ENCODE peak calls at places on chromosomes 13 and 19, in five cellular contexts. R is pancreas; Y is CD8-positive, alpha-beta memory T cell; M is transverse colon; X is mucosa of descending colon. D is an unnamed sample.

GRCh38 chr19:22428299-22428913 is 6.3 kb upstream of the ZNF98 start:
- DNase-seq in R (peak), Y (no peak), M (no peak), X (no peak), D (no peak)

GRCh38 chr13:101492251-101492910 is 39.9 kb downstream of the ITGBL1 start:
- DNase-seq in R (no peak), Y (no peak), M (no peak), X (no peak), D (no peak)

GRCh38 chr19:34041922-34042521 is 130.3 kb upstream of the LSM14A start:
- DNase-seq in R (peak), Y (peak), M (peak), X (peak), D (peak)

GRCh38 chr13:97367016-97367415 is 67.0 kb upstream of the RAP2A start:
- DNase-seq in R (no peak), Y (no peak), M (no peak), X (peak), D (no peak)

GRCh38 chr13:25990801-25991200 is 61.0 kb downstream of the SHISA2 start:
- DNase-seq in R (no peak), Y (no peak), M (no peak), X (no peak), D (no peak)

GRCh38 chr13:42369071-42369795 is 97.3 kb downstream of the AKAP11 start:
- DNase-seq in R (no peak), Y (no peak), M (no peak), X (no peak), D (no peak)

GRCh38 chr13:22926176-22927007 is 254.4 kb upstream of the SGCG start:
- DNase-seq in R (no peak), Y (no peak), M (peak), X (peak), D (peak)

GRCh38 chr13:44884076-44884729 is 105.1 kb downstream of the NUFIP1 start:
- DNase-seq in R (no peak), Y (no peak), M (no peak), X (no peak), D (no peak)

GRCh38 chr19:15551183-15552004 is 43.1 kb downstream of the CYP4F22 start:
- DNase-seq in R (peak), Y (peak), M (peak), X (peak), D (no peak)

GRCh38 chr19:1169921-1170885 is 3.9 kb downstream of the SBNO2 start:
- DNase-seq in R (peak), Y (no peak), M (peak), X (no peak), D (no peak)

GRCh38 chr13:69109891-69110525 is 997.6 kb upstream of the ATXN8OS start:
- DNase-seq in R (no peak), Y (no peak), M (no peak), X (no peak), D (no peak)

GRCh38 chr13:43880451-43880850 is 747 bp downstream of the LACC1 start:
- DNase-seq in R (no peak), Y (no peak), M (no peak), X (peak), D (no peak)

GRCh38 chr13:20847298-20847697 is 55.2 kb downstream of the XPO4 start:
- DNase-seq in R (no peak), Y (no peak), M (no peak), X (no peak), D (no peak)

GRCh38 chr13:112012705-112013085 is 54.3 kb upstream of the SOX1 start:
- DNase-seq in R (no peak), Y (no peak), M (no peak), X (no peak), D (no peak)

DNA sequence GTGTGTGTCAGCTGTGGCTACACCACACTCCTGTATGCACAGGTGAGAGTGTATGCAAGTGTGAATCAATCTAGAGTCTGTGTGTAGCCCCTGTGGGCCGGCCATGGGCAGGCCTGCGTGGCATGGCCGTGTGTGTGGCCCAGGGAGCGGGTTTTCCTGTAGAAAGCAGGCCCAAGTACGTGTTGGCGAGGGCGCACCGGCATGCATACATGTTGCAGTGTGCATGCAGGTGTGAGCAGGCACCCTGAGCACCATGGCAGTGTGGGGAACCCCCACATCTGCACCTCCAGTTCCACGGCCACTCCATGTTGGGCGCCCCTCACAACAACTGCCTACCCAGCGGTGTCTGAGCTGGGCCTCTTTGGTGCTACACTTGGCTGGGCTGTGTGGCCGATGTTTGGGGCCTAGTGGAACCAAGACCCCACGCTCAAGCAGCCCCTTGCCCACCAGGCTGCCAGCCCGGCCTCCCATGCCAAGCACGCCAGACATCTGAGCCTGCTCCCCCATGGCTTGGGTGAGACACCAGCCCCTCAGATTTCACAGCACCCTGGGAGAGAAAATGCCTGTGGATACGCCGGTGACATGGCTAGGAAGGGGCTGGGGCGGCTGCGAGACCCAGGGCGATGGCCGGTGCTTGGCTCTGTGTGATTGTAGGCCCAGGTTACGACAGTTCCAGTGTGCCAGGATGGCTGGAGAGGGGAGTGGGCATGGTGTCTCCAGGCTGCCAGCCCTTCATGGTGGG is 2.1 kb downstream of the NFIX start:
- DNase-seq in R (no peak), Y (no peak), M (no peak), X (no peak), D (no peak)
- H3K4me3 ChIP-seq in R (peak), Y (no peak), M (no peak), X (no peak), D (peak)

GRCh38 chr19:53432088-53432661 is 391 bp downstream of the ZNF761 start:
- DNase-seq in R (peak), Y (no peak), M (peak), X (peak), D (no peak)
- H3K4me3 ChIP-seq in R (peak), Y (peak), M (peak), X (peak), D (peak)

GRCh38 chr19:9913237-9914000 is 22.9 kb downstream of the OLFM2 start:
- DNase-seq in R (peak), Y (no peak), M (peak), X (no peak), D (no peak)
- H3K4me3 ChIP-seq in R (peak), Y (no peak), M (peak), X (no peak), D (peak)

GRCh38 chr19:17720487-17720839 is 1.2 kb downstream of the MAP1S start:
- DNase-seq in R (no peak), Y (no peak), M (no peak), X (no peak), D (no peak)

GRCh38 chr19:17716309-17716929 is 2.9 kb upstream of the MAP1S start:
- DNase-seq in R (no peak), Y (no peak), M (no peak), X (no peak), D (no peak)

GRCh38 chr19:17719730-17720486 is 628 bp downstream of the MAP1S start:
- DNase-seq in R (peak), Y (no peak), M (peak), X (peak), D (no peak)

GRCh38 chr19:17718988-17719711 is at the start of gene MAP1S:
- DNase-seq in R (peak), Y (peak), M (peak), X (peak), D (peak)

DNA sequence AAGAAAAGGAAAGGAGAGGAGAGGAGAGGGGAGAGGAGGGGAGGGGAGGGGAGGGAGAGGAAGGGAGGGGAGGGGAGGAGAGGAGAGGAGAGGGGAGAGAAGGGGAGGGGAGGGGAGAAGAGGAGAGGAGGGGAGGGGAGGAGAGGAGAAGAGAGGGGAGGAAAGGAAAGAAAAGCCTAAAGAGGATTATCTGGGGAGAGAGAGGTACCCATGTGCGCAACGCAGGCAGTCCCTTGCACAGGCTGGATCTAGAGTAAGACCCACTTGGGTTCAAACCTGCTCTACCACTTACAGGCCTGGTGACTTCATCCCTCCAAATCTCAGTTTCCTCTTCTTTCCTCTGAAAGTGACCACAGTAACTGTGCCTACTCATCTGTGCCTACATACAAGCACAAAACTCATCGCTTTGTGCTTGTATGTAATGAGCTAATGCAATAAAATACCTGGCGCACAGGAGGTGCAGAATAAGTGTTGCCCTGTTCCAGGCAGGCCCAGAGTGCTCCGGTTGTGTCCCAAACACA is 753 bp upstream of the MAP1S start:
- DNase-seq in R (no peak), Y (no peak), M (no peak), X (no peak), D (no peak)
- H3K4me3 ChIP-seq in R (no peak), Y (peak), M (no peak), X (no peak), D (peak)

GRCh38 chr19:29678484-29679106 is 13.3 kb downstream of the PLEKHF1 start:
- DNase-seq in R (no peak), Y (no peak), M (peak), X (no peak), D (peak)

GRCh38 chr19:29680937-29681336 is 15.7 kb downstream of the PLEKHF1 start:
- DNase-seq in R (no peak), Y (no peak), M (no peak), X (no peak), D (no peak)

GRCh38 chr19:29679598-29680210 is 14.4 kb downstream of the PLEKHF1 start:
- DNase-seq in R (no peak), Y (no peak), M (no peak), X (no peak), D (no peak)

GRCh38 chr19:29681422-29682235 is 16.4 kb downstream of the PLEKHF1 start:
- DNase-seq in R (no peak), Y (no peak), M (no peak), X (no peak), D (peak)

DNA sequence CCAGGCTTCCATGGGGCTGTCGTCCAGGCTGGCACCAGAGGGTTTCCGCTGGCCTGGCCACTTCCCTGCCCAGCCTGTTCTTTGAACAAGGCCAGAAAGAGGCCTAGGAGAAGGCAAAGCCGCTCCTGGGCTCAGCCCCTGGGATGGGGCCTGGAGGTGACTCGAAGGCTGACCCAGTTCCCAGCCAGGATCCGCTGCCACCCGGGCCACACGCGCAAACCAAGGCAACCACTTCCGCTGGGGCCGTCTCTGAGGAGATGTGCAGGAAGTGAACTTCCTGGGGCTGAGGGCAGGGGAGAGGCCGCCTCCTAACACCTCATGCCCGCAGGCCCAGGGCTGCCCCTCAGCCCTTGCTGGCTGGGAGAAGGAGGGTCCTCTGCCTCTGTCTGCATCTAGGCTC is 15.2 kb downstream of the PLEKHF1 start:
- DNase-seq in R (no peak), Y (peak), M (peak), X (peak), D (no peak)
- H3K4me3 ChIP-seq in R (no peak), Y (peak), M (no peak), X (no peak), D (no peak)

GRCh38 chr13:33015791-33016323 is 366 bp upstream of the KL start:
- DNase-seq in R (peak), Y (no peak), M (peak), X (peak), D (no peak)
- H3K4me3 ChIP-seq in R (peak), Y (no peak), M (peak), X (no peak), D (peak)

DNA sequence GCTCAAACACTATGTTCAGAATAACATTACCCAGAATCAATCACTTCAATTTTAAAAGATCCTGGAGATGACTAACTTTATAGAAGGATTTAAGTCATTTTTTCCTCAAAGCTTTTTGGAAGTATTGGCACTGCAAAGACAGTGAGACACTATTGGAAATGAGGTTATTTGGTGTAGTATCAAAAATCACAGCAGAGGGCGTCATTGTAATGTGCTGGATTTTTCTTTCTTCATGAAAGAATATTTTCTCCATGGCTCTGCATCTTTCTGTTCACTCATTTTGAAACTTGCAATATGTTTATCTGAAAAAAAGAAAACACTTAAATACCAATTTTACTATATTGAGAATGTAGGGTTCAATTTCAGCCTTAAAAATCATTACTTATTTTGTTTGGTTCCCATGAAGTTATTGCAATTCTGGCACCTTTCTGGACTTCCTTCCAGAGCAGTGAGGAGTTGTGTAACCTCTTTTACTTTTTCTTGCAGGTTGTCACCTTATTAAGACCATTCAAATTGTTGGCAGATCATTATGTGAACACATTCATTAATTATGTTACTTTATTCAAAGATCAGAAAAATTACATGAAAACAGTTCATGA is 3.7 kb upstream of the CSNK1A1L start:
- DNase-seq in R (no peak), Y (no peak), M (no peak), X (peak), D (no peak)
- H3K4me3 ChIP-seq in R (no peak), Y (no peak), M (no peak), X (no peak), D (no peak)

DNA sequence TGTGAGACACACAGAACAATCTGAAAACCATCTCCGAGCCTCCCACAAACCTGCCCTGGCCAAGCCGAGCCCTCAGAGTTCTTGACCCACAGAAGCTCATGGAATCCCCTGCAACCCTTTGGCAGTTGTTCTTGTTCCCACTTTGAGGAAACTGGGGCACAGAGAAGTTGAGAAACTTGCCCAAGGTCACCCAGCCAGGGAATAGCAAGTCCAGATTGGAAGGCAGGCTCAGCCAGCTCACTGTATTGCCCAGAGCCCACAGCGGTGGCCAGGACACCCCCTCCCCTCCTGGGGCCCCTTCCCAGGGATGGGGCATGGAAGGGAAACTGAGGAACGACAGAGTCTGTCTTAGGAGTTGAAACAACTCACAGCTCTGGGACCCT is 1.8 kb downstream of the ZSWIM4 start:
- DNase-seq in R (no peak), Y (no peak), M (no peak), X (no peak), D (no peak)
- H3K4me3 ChIP-seq in R (no peak), Y (no peak), M (no peak), X (no peak), D (peak)

GRCh38 chr19:35639863-35640262 is 1.7 kb upstream of the ETV2 start:
- DNase-seq in R (no peak), Y (no peak), M (no peak), X (no peak), D (no peak)

GRCh38 chr19:35642798-35643254 is 1.3 kb downstream of the ETV2 start:
- DNase-seq in R (peak), Y (no peak), M (no peak), X (peak), D (no peak)

GRCh38 chr19:35642312-35642711 is 767 bp downstream of the ETV2 start:
- DNase-seq in R (peak), Y (no peak), M (no peak), X (no peak), D (no peak)

GRCh38 chr19:35643255-35644205 is 2.0 kb downstream of the ETV2 start:
- DNase-seq in R (peak), Y (peak), M (peak), X (peak), D (peak)

GRCh38 chr19:35641515-35642151 is at the start of gene ETV2:
- DNase-seq in R (peak), Y (peak), M (peak), X (peak), D (no peak)
- H3K4me3 ChIP-seq in R (no peak), Y (no peak), M (no peak), X (no peak), D (no peak)